ENCODE peak calls at places on chromosome 15, in nine cellular contexts. H is brain microvascular endothelial cell; P is endodermal cell; R is neural progenitor cell; L is aorta; X is esophagus muscularis mucosa; I is GM23248; F is naive thymus-derived CD4-positive, alpha-beta T cell; N is right cardiac atrium. Q is an unnamed sample.

GRCh38 chr15:83650831-83651230 is 3.1 kb upstream of the ADAMTSL3 start:
- DNase-seq in H (no peak), P (no peak), R (no peak), L (no peak), X (no peak), I (no peak), F (no peak), N (no peak), Q (no peak)

GRCh38 chr15:59741274-59741906 is 52.3 kb upstream of the BNIP2 start:
- DNase-seq in H (peak), P (peak), R (peak), L (no peak), X (no peak), I (peak), F (no peak), N (no peak), Q (no peak)

GRCh38 chr15:89326316-89326715 is 8.3 kb downstream of the POLG start:
- DNase-seq in H (no peak), P (no peak), R (no peak), L (peak), X (no peak), I (no peak), F (no peak), N (no peak), Q (no peak)

GRCh38 chr15:75647370-75648155 is at the start of gene SNX33:
- DNase-seq in H (peak), P (peak), R (peak), L (peak), X (no peak), I (peak), F (peak), N (peak), Q (peak)

GRCh38 chr15:88714782-88715372 is 76.1 kb downstream of the ISG20 start:
- DNase-seq in H (no peak), P (no peak), R (no peak), L (no peak), X (no peak), I (no peak), F (no peak), N (no peak), Q (no peak)

GRCh38 chr15:80999623-81000036 is 1.1 kb upstream of the TLNRD1 start:
- DNase-seq in H (no peak), P (peak), R (no peak), L (no peak), X (no peak), I (no peak), F (peak), N (no peak), Q (peak)

GRCh38 chr15:64634020-64634419 is 141.4 kb downstream of the RBPMS2 start:
- DNase-seq in H (peak), P (peak), R (peak), L (no peak), X (no peak), I (no peak), F (no peak), N (no peak), Q (peak)

GRCh38 chr15:33960160-33960559 is 8.1 kb upstream of the CHRM5 start:
- DNase-seq in H (no peak), P (no peak), R (no peak), L (no peak), X (no peak), I (no peak), F (no peak), N (no peak), Q (no peak)

GRCh38 chr15:84643838-84644237 is 10.2 kb downstream of the WDR73 start:
- DNase-seq in H (no peak), P (no peak), R (no peak), L (no peak), X (no peak), I (no peak), F (no peak), N (no peak), Q (no peak)

GRCh38 chr15:25736451-25736850 is 126.7 kb downstream of the ATP10A start:
- DNase-seq in H (no peak), P (no peak), R (no peak), L (no peak), X (no peak), I (peak), F (no peak), N (no peak), Q (no peak)

GRCh38 chr15:43214169-43214568 is 6.6 kb downstream of the EPB42 start:
- DNase-seq in H (no peak), P (peak), R (no peak), L (no peak), X (no peak), I (no peak), F (no peak), N (no peak), Q (no peak)

GRCh38 chr15:52337198-52337853 is 41.7 kb upstream of the MYO5C start:
- DNase-seq in H (peak), P (no peak), R (no peak), L (no peak), X (no peak), I (peak), F (no peak), N (no peak), Q (no peak)

GRCh38 chr15:35349916-35350315 is 196.0 kb downstream of the DPH6 start:
- DNase-seq in H (no peak), P (no peak), R (no peak), L (no peak), X (no peak), I (no peak), F (no peak), N (no peak), Q (no peak)

GRCh38 chr15:87942316-87942715 is 314.2 kb downstream of the NTRK3 start:
- DNase-seq in H (no peak), P (peak), R (no peak), L (no peak), X (no peak), I (no peak), F (no peak), N (no peak), Q (no peak)

GRCh38 chr15:56492786-56493555 is 28.0 kb upstream of the MNS1 start:
- DNase-seq in H (no peak), P (no peak), R (no peak), L (no peak), X (no peak), I (no peak), F (no peak), N (no peak), Q (no peak)

GRCh38 chr15:45121706-45122417 is 7.7 kb downstream of the DUOXA2 start:
- DNase-seq in H (peak), P (no peak), R (no peak), L (peak), X (no peak), I (peak), F (no peak), N (no peak), Q (no peak)

DNA sequence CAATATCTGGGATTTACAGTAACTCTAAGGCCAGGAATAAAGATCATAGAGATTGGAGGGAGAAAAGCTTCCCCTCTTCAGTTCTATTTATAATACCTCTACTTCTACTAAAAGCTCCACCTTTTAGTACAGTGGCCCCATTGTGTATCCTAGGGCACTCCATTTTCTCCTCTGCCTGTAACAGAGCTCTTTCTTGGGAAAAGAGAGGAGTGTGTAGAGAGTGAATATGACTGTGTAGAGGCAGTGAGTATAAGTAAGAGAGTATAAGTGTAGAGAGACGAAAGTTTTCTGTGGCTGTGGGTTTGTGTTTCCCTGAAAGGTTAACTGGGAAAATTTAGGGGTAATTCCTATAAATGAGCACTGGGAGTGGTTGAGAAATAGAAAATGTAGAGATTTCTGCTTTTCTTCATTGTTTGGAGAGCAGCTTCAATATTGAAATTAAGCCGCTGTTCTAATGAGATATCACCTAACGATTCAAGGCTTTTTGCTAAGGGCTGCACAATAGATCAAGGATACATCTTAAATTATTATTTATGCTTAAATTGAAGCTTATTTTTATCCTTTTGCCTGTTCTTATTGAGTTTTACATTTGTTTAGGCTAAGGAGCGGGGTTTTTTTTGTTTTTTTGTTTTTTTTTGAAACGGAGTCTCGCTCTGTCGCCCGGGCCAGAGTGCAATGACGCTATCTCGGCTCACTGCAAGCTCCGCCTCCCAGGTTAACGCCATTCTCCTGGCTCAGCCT is 6.8 kb downstream of the IQGAP1 start:
- DNase-seq in H (no peak), P (no peak), R (no peak), L (no peak), X (no peak), I (no peak), F (no peak), N (no peak), Q (no peak)
- H3K27ac ChIP-seq in H (no peak), P (no peak), R (no peak), L (peak), X (peak), I (no peak), F (no peak), N (no peak), Q (no peak)

DNA sequence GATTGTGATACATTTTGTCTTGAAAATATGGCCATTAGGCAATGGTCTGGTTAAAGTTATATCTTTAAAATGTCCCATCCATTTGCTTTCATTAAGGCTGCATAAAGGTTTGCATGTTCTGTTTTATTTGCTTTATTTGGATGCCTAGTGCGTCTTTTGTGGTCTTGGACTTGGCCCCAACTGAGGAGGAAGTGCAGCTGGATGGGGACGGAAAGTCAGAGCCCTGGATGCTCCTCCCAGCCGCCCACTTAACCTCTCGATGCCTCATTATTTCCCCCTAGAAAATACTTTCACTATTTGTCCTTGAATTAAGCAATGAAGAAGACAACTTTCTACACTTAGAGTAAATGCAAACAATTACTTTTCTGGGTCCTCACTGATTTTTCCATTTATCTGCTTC is 898.2 kb downstream of the MCTP2 start:
- DNase-seq in H (no peak), P (no peak), R (no peak), L (no peak), X (no peak), I (peak), F (no peak), N (peak), Q (no peak)
- H3K27ac ChIP-seq in H (no peak), P (no peak), R (no peak), L (no peak), X (no peak), I (no peak), F (no peak), N (no peak), Q (no peak)

DNA sequence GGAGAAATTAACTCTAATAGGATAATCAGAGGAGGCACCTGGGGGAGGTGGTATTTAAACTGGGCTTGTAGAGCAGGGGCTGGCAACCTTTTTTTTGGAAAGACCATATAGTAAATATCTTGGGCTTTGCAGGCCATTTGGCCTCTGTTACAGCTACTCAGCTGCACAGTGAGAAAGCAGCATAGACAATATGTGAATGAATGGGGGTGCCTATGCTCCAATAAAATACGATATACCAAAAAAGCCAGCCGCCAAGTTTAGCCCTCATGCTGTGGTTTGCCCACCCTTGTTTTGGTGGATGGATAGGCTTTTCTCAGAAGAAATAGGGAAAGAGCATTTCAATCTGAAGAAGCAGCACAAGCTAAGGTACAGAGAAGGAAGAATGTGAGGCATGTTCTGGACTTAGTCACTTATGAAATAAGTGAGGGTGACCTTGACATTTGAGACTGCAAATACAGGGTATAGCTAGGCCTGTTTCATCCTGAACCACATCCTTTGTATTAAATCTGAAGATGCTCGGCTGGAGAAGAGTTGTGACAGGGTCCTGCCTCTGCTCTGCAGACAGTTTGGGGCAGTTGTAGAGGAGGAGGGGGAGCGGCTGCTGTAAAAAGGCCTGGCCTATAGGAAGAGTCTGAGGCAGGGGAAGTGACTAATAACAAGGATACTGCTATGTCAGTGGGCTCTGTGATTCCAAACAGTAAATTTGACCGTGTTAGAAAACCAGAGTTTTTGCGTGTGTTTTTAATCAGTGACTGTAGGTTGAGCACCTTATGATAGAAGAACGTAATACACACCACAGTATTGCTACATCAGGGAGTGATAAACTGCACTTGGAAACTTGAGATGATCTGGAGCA is 130.9 kb upstream of the NR2E3 start:
- DNase-seq in H (peak), P (peak), R (no peak), L (no peak), X (peak), I (peak), F (no peak), N (no peak), Q (no peak)
- H3K27ac ChIP-seq in H (no peak), P (no peak), R (no peak), L (no peak), X (peak), I (peak), F (no peak), N (peak), Q (no peak)

GRCh38 chr15:68612533-68612932 is 33.7 kb downstream of the CORO2B start:
- DNase-seq in H (no peak), P (no peak), R (no peak), L (no peak), X (no peak), I (no peak), F (no peak), N (no peak), Q (no peak)
- H3K27ac ChIP-seq in H (no peak), P (no peak), R (no peak), L (no peak), X (no peak), I (no peak), F (no peak), N (peak), Q (no peak)

GRCh38 chr15:96359371-96359771 is 28.9 kb downstream of the NR2F2 start:
- DNase-seq in H (no peak), P (peak), R (peak), L (no peak), X (no peak), I (no peak), F (no peak), N (no peak), Q (no peak)
- H3K27ac ChIP-seq in H (no peak), P (no peak), R (no peak), L (no peak), X (peak), I (no peak), F (no peak), N (no peak), Q (no peak)

GRCh38 chr15:73631915-73632669 is 1.1 kb downstream of the NPTN start:
- DNase-seq in H (no peak), P (peak), R (peak), L (no peak), X (no peak), I (peak), F (no peak), N (peak), Q (peak)

GRCh38 chr15:73630030-73630429 is 3.2 kb downstream of the NPTN start:
- DNase-seq in H (no peak), P (no peak), R (no peak), L (no peak), X (no peak), I (peak), F (no peak), N (no peak), Q (no peak)

GRCh38 chr15:73630796-73631471 is 2.3 kb downstream of the NPTN start:
- DNase-seq in H (no peak), P (no peak), R (no peak), L (no peak), X (no peak), I (peak), F (no peak), N (no peak), Q (no peak)

GRCh38 chr15:73628102-73628501 is 5.1 kb downstream of the NPTN start:
- DNase-seq in H (no peak), P (no peak), R (no peak), L (no peak), X (no peak), I (no peak), F (no peak), N (no peak), Q (no peak)

DNA sequence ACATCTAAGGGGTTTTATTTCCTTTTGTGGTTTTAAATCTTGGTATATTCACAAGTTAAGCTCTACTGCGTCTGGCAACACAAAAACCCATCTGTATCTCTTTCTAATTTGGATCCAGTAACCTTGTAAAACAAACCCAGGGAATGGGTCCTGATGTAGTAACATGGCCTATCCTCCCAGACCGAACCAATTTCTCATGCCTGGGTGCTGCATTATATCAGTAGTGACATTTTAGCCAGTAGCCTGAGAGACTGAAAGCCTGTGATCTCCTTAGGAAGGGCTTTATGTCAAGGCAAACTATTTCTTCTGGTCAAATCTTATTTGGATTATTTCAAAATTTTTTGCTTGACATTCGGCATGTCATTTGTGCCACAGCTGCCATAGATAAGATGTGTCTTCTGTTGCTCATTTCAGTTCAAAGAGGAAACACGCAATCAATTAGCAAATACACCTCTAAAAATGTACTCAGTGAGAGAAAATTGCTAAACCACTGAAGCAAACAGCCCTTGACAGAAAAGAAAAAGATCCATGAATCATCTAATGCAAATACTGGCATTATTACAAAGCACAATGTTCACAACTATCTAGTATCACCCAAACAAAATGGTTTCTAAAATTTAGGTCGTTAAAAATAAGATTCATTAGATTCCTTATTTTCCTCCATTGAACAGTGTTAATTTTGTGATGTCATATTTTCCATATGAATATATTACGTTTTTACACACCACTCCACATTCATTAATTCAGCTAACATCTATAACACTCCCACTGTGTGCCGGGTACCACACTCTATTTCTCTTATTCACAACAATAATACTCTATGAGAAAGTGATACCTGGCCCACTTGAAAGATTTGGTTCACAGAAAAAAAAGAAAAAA is 4.0 kb downstream of the NPTN start:
- DNase-seq in H (no peak), P (no peak), R (no peak), L (no peak), X (no peak), I (peak), F (no peak), N (no peak), Q (no peak)
- H3K27ac ChIP-seq in H (no peak), P (no peak), R (no peak), L (no peak), X (peak), I (peak), F (no peak), N (peak), Q (no peak)